ENCODE peak calls at places on chromosomes 11 and 22, in five cellular contexts. One of them, this sample, is unnamed.

GRCh38 chr11:1817511-1817910 is 17.3 kb upstream of the SYT8 start:
- DNase-seq in astrocyte of the cerebellum: no peak
- DNase-seq in Right ventricle myocardium superior: no peak
- DNase-seq in AG10803: no peak
- DNase-seq in EH: no peak
- DNase-seq in this sample: no peak

GRCh38 chr11:79170289-79170688 is 270.5 kb downstream of the TENM4 start:
- DNase-seq in astrocyte of the cerebellum: no peak
- DNase-seq in Right ventricle myocardium superior: no peak
- DNase-seq in AG10803: no peak
- DNase-seq in EH: no peak
- DNase-seq in this sample: no peak

GRCh38 chr11:15618583-15619032 is 503.9 kb downstream of the INSC start:
- DNase-seq in astrocyte of the cerebellum: no peak
- DNase-seq in Right ventricle myocardium superior: no peak
- DNase-seq in AG10803: no peak
- DNase-seq in EH: no peak
- DNase-seq in this sample: no peak

GRCh38 chr22:30781271-30781875 is 86.7 kb downstream of the OSBP2 start:
- DNase-seq in astrocyte of the cerebellum: no peak
- DNase-seq in Right ventricle myocardium superior: peak
- DNase-seq in AG10803: no peak
- DNase-seq in EH: peak
- DNase-seq in this sample: no peak

GRCh38 chr11:131977231-131977630 is 606.8 kb downstream of the NTM start:
- DNase-seq in astrocyte of the cerebellum: peak
- DNase-seq in Right ventricle myocardium superior: no peak
- DNase-seq in AG10803: peak
- DNase-seq in EH: peak
- DNase-seq in this sample: peak

GRCh38 chr11:113396693-113397092 is 9.1 kb downstream of the ANKK1 start:
- DNase-seq in astrocyte of the cerebellum: no peak
- DNase-seq in Right ventricle myocardium superior: no peak
- DNase-seq in AG10803: no peak
- DNase-seq in EH: no peak
- DNase-seq in this sample: no peak

GRCh38 chr11:10117709-10118341 is 176.2 kb downstream of the SBF2 start:
- DNase-seq in astrocyte of the cerebellum: peak
- DNase-seq in Right ventricle myocardium superior: no peak
- DNase-seq in AG10803: peak
- DNase-seq in EH: peak
- DNase-seq in this sample: peak

GRCh38 chr11:122440783-122441701 is 214.5 kb upstream of the UBASH3B start:
- DNase-seq in astrocyte of the cerebellum: no peak
- DNase-seq in Right ventricle myocardium superior: peak
- DNase-seq in AG10803: peak
- DNase-seq in EH: peak
- DNase-seq in this sample: peak

GRCh38 chr11:111357150-111358037 is 21.7 kb downstream of the POU2AF1 start:
- DNase-seq in astrocyte of the cerebellum: no peak
- DNase-seq in Right ventricle myocardium superior: no peak
- DNase-seq in AG10803: no peak
- DNase-seq in EH: no peak
- DNase-seq in this sample: no peak

GRCh38 chr22:18044548-18045271 is 20.3 kb upstream of the MICAL3 start:
- DNase-seq in astrocyte of the cerebellum: no peak
- DNase-seq in Right ventricle myocardium superior: peak
- DNase-seq in AG10803: no peak
- DNase-seq in EH: no peak
- DNase-seq in this sample: no peak

GRCh38 chr11:112656772-112657428 is 304.3 kb upstream of the NCAM1 start:
- DNase-seq in astrocyte of the cerebellum: peak
- DNase-seq in Right ventricle myocardium superior: no peak
- DNase-seq in AG10803: peak
- DNase-seq in EH: peak
- DNase-seq in this sample: peak